ENCODE peak calls at places on chromosomes 16 and 17, in four cellular contexts. H is GM12891, T is K562, P is GM12878. U is an unnamed sample.

GRCh38 chr16:78317871-78318270 is 218.4 kb downstream of the WWOX start:
- DNase-seq in H (no peak), T (no peak), P (no peak), U (no peak)

GRCh38 chr17:82031303-82031884 is at the start of gene RAC3:
- DNase-seq in P (no peak), H (peak), T (peak), U (no peak)

GRCh38 chr17:21505819-21506815 is 130.0 kb downstream of the KCNJ12 start:
- DNase-seq in P (no peak), H (no peak), T (no peak), U (no peak)

GRCh38 chr16:3274490-3274889 is 8.8 kb upstream of the ZNF263 start:
- DNase-seq in P (no peak), T (peak), H (no peak), U (no peak)

GRCh38 chr17:81865733-81866439 is 5.3 kb downstream of the ARHGDIA start:
- DNase-seq in T (no peak), H (no peak), P (no peak), U (no peak)

GRCh38 chr16:74623214-74623842 is 16.4 kb upstream of the GLG1 start:
- DNase-seq in T (peak), P (no peak), H (no peak), U (no peak)

GRCh38 chr17:57651451-57651850 is 93.6 kb downstream of the CCDC182 start:
- DNase-seq in T (no peak), H (no peak), P (no peak), U (no peak)

GRCh38 chr16:17304124-17304813 is 166.5 kb downstream of the XYLT1 start:
- DNase-seq in H (no peak), P (no peak), T (no peak), U (no peak)

GRCh38 chr16:3637371-3637923 is 17.0 kb upstream of the DNASE1 start:
- DNase-seq in T (peak), H (no peak), P (no peak), U (no peak)

GRCh38 chr16:69822174-69822935 is 60.2 kb downstream of the WWP2 start:
- DNase-seq in T (no peak), P (no peak), H (no peak), U (no peak)

GRCh38 chr17:33049781-33050414 is 58.3 kb downstream of the SPACA3 start:
- DNase-seq in P (no peak), H (peak), T (peak), U (peak)

GRCh38 chr16:50814541-50814940 is 72.7 kb downstream of the CYLD start:
- DNase-seq in H (no peak), P (no peak), T (no peak), U (no peak)

GRCh38 chr17:47363171-47363570 is 39.4 kb downstream of the EFCAB13 start:
- DNase-seq in P (no peak), T (no peak), H (no peak), U (no peak)

GRCh38 chr17:61720016-61720795 is 129.2 kb upstream of the NACA2 start:
- DNase-seq in T (no peak), P (no peak), H (no peak), U (no peak)

GRCh38 chr16:50263060-50263909 is 3.1 kb upstream of the ADCY7 start:
- DNase-seq in H (no peak), T (peak), P (no peak), U (no peak)

DNA sequence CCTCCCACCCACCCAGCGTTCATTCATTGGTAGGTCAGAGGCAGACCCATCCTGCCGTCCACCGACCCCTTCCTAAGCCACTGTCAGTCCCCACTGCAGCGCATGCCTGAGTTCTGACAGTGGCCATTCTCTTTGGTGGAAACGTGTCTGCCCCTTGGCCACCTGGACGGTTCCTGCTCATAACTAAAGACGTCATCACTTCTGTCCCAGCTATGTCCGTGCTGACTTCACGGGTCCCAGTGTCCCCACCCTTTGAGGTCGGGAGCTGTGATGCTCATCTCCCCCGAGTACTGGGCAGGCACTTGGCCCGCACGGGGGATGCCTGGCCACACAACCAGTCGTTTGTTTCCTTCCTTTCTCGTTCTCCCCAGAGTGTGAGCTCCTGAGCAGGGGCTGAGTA is 267.1 kb downstream of the C16orf95 start:
- DNase-seq in P (no peak), H (no peak), T (no peak), U (no peak)
- TF ChIP-seq SPI1 in P (no peak), H (no peak), T (no peak), U (no peak)

GRCh38 chr16:88804173-88804551 is 573 bp downstream of the CDT1 start:
- DNase-seq in H (no peak), T (no peak), P (no peak), U (no peak)
- TF ChIP-seq SPI1 in H (no peak), T (no peak), P (no peak), U (no peak)

GRCh38 chr17:41505007-41505835 is at the start of gene KRT13:
- DNase-seq in T (no peak), H (no peak), P (no peak), U (no peak)

GRCh38 chr17:41504126-41504977 is 1.1 kb downstream of the KRT13 start:
- DNase-seq in T (no peak), H (no peak), P (no peak), U (no peak)

GRCh38 chr17:41503202-41503601 is 2.2 kb downstream of the KRT13 start:
- DNase-seq in T (no peak), P (no peak), H (no peak), U (no peak)

GRCh38 chr17:41507315-41507880 is 2.0 kb upstream of the KRT13 start:
- DNase-seq in H (no peak), T (no peak), P (no peak), U (no peak)

DNA sequence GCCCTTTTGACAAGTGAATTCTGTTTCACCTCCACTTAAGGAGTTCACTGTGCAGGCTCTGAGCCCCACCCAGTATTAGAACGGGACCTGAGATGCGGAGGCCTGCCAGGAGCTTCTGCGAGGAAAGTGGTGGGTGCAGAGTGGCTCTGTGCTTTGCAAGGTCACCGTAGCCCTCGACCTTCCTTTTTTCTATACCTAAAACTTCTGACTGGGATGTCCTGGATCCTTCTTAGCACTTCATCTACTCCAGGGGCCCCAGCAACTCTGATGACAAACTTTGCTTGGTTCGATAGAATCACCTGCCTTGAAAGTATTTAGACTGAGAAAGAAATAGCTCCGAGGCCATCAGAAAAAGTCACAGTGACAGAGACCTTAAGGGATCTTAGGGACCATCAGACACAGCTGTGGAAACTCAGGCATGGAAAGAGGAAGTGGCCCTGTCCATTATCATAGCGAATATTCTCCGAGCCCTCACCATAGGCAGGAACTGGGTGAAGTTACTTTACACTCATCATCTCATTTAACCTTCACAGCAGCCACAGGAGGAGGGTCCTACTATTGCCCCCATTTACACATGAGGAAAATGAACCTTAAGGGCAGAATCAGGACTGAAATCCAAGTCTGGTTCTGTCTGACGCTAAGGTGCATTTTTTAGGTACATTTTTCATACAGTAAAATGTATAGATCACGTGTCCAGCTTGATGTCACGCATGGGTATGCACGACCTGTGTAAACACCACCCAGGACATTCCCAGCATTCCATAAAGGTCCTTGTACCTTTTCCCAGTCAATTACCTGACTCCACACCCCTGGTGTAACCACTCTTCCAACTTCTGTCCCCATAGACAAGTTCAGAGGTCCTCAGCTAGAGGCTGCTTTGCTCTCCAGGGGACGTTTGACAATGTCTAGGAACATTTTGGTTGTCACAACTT is 690 bp upstream of the KRT13 start:
- DNase-seq in H (no peak), P (no peak), T (peak), U (no peak)
- TF ChIP-seq SPI1 in H (peak), P (peak), T (peak), U (peak)

GRCh38 chr17:42337442-42337841 is 49.1 kb downstream of the STAT5A start:
- DNase-seq in T (no peak), H (no peak), P (peak), U (peak)

GRCh38 chr17:42342242-42343008 is 45.8 kb downstream of the STAT3 start:
- DNase-seq in P (no peak), T (no peak), H (no peak), U (peak)

GRCh38 chr17:42339221-42339620 is 49.0 kb downstream of the STAT3 start:
- DNase-seq in H (no peak), T (no peak), P (no peak), U (no peak)

GRCh38 chr17:42341568-42341967 is 46.7 kb downstream of the STAT3 start:
- DNase-seq in P (no peak), H (no peak), T (no peak), U (no peak)

DNA sequence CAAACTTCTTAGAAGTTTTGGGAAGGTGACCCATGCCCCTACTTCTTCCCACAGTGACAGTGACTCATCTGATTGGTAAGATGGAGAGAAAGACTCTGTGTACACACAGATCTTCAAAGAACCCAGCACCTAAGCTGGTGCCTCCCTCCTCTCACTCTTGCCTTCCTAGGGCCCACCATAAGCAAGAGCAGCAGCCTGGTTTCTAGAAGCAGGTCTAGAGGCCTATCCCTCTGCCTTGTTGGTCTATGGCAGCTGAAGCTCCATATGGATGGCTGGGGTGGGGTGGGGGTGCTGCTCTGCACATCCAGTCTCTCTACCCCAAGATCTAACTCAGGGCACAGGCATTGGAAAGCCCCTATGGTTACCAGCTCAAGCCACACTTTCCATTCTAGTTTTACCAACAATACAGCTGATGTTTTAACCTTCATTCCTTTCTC is 47.5 kb downstream of the STAT3 start:
- DNase-seq in H (no peak), T (no peak), P (no peak), U (no peak)
- TF ChIP-seq SPI1 in H (no peak), T (no peak), P (no peak), U (no peak)

GRCh38 chr17:3043737-3044365 is 19.6 kb downstream of the OR1D5 start:
- DNase-seq in T (peak), H (no peak), P (no peak), U (peak)
- TF ChIP-seq SPI1 in T (no peak), H (no peak), P (no peak), U (no peak)

U was measured in HL-60.